ENCODE peak calls at places on chromosomes 2 and 18, in six cellular contexts. One of them, this sample, is unnamed.

GRCh38 chr18:31225668-31226067 is 63.0 kb upstream of the DSC1 start:
- DNase-seq in A549: no peak
- DNase-seq in Calu3: peak
- DNase-seq in uterus: no peak
- DNase-seq in fibroblast of pulmonary artery: peak
- DNase-seq in CD8-positive, alpha-beta T cell: no peak
- DNase-seq in this sample: peak

GRCh38 chr2:23699526-23699925 is 227.4 kb downstream of the ATAD2B start:
- DNase-seq in A549: no peak
- DNase-seq in Calu3: no peak
- DNase-seq in uterus: no peak
- DNase-seq in fibroblast of pulmonary artery: no peak
- DNase-seq in CD8-positive, alpha-beta T cell: no peak
- DNase-seq in this sample: no peak

GRCh38 chr18:46079336-46079735 is 7.3 kb upstream of the PSTPIP2 start:
- DNase-seq in A549: no peak
- DNase-seq in Calu3: no peak
- DNase-seq in uterus: no peak
- DNase-seq in fibroblast of pulmonary artery: no peak
- DNase-seq in CD8-positive, alpha-beta T cell: peak
- DNase-seq in this sample: no peak

GRCh38 chr2:224195954-224196571 is 157.0 kb upstream of the SERPINE2 start:
- DNase-seq in A549: no peak
- DNase-seq in Calu3: no peak
- DNase-seq in uterus: peak
- DNase-seq in fibroblast of pulmonary artery: peak
- DNase-seq in CD8-positive, alpha-beta T cell: no peak
- DNase-seq in this sample: peak

GRCh38 chr2:136359121-136359965 is 241.4 kb upstream of the CXCR4 start:
- DNase-seq in A549: no peak
- DNase-seq in Calu3: no peak
- DNase-seq in uterus: no peak
- DNase-seq in fibroblast of pulmonary artery: no peak
- DNase-seq in CD8-positive, alpha-beta T cell: no peak
- DNase-seq in this sample: no peak

GRCh38 chr2:100941646-100942240 is 60.3 kb upstream of the RPL31 start:
- DNase-seq in A549: no peak
- DNase-seq in Calu3: no peak
- DNase-seq in uterus: no peak
- DNase-seq in fibroblast of pulmonary artery: peak
- DNase-seq in CD8-positive, alpha-beta T cell: no peak
- DNase-seq in this sample: no peak

GRCh38 chr2:12036640-12036983 is 290.2 kb downstream of the LPIN1 start:
- DNase-seq in A549: no peak
- DNase-seq in Calu3: no peak
- DNase-seq in uterus: no peak
- DNase-seq in fibroblast of pulmonary artery: no peak
- DNase-seq in CD8-positive, alpha-beta T cell: no peak
- DNase-seq in this sample: no peak

GRCh38 chr2:86396304-86396785 is 44.8 kb upstream of the KDM3A start:
- DNase-seq in A549: peak
- DNase-seq in Calu3: peak
- DNase-seq in uterus: no peak
- DNase-seq in fibroblast of pulmonary artery: peak
- DNase-seq in CD8-positive, alpha-beta T cell: no peak
- DNase-seq in this sample: no peak

GRCh38 chr18:70195852-70196434 is 9.5 kb downstream of the RTTN start:
- DNase-seq in A549: peak
- DNase-seq in Calu3: peak
- DNase-seq in uterus: no peak
- DNase-seq in fibroblast of pulmonary artery: peak
- DNase-seq in CD8-positive, alpha-beta T cell: no peak
- DNase-seq in this sample: no peak

GRCh38 chr18:45657357-45658335 is 42.4 kb downstream of the SLC14A2 start:
- DNase-seq in A549: no peak
- DNase-seq in Calu3: no peak
- DNase-seq in uterus: no peak
- DNase-seq in fibroblast of pulmonary artery: peak
- DNase-seq in CD8-positive, alpha-beta T cell: peak
- DNase-seq in this sample: no peak

GRCh38 chr2:100742884-100743283 is 77.1 kb upstream of the NPAS2 start:
- DNase-seq in A549: no peak
- DNase-seq in Calu3: no peak
- DNase-seq in uterus: peak
- DNase-seq in fibroblast of pulmonary artery: peak
- DNase-seq in CD8-positive, alpha-beta T cell: no peak
- DNase-seq in this sample: no peak

GRCh38 chr2:240820014-240820606 is at the start of gene KIF1A:
- DNase-seq in A549: no peak
- DNase-seq in Calu3: peak
- DNase-seq in uterus: no peak
- DNase-seq in fibroblast of pulmonary artery: no peak
- DNase-seq in CD8-positive, alpha-beta T cell: peak
- DNase-seq in this sample: peak

GRCh38 chr2:116061023-116061422 is 1618.6 kb downstream of the DPP10 start:
- DNase-seq in A549: no peak
- DNase-seq in Calu3: no peak
- DNase-seq in uterus: no peak
- DNase-seq in fibroblast of pulmonary artery: no peak
- DNase-seq in CD8-positive, alpha-beta T cell: no peak
- DNase-seq in this sample: no peak

GRCh38 chr2:200130762-200131166 is 175.4 kb downstream of the MAIP1 start:
- DNase-seq in A549: no peak
- DNase-seq in Calu3: no peak
- DNase-seq in uterus: no peak
- DNase-seq in fibroblast of pulmonary artery: no peak
- DNase-seq in CD8-positive, alpha-beta T cell: no peak
- DNase-seq in this sample: no peak

GRCh38 chr2:135456431-135456830 is 74.6 kb downstream of the ZRANB3 start:
- DNase-seq in A549: no peak
- DNase-seq in Calu3: no peak
- DNase-seq in uterus: no peak
- DNase-seq in fibroblast of pulmonary artery: no peak
- DNase-seq in CD8-positive, alpha-beta T cell: no peak
- DNase-seq in this sample: no peak

GRCh38 chr2:3728104-3729054 is 25.0 kb downstream of the DCDC2C start:
- DNase-seq in A549: peak
- DNase-seq in Calu3: peak
- DNase-seq in uterus: no peak
- DNase-seq in fibroblast of pulmonary artery: peak
- DNase-seq in CD8-positive, alpha-beta T cell: no peak
- DNase-seq in this sample: no peak

GRCh38 chr2:164920430-164920829 is 34.9 kb downstream of the SLC38A11 start:
- DNase-seq in A549: peak
- DNase-seq in Calu3: no peak
- DNase-seq in uterus: no peak
- DNase-seq in fibroblast of pulmonary artery: peak
- DNase-seq in CD8-positive, alpha-beta T cell: no peak
- DNase-seq in this sample: no peak

GRCh38 chr2:219273887-219274391 is 5.2 kb upstream of the DNAJB2 start:
- DNase-seq in A549: peak
- DNase-seq in Calu3: peak
- DNase-seq in uterus: no peak
- DNase-seq in fibroblast of pulmonary artery: no peak
- DNase-seq in CD8-positive, alpha-beta T cell: no peak
- DNase-seq in this sample: no peak

GRCh38 chr2:67446504-67446911 is 49.4 kb downstream of the ETAA1 start:
- DNase-seq in A549: no peak
- DNase-seq in Calu3: no peak
- DNase-seq in uterus: no peak
- DNase-seq in fibroblast of pulmonary artery: peak
- DNase-seq in CD8-positive, alpha-beta T cell: no peak
- DNase-seq in this sample: no peak

GRCh38 chr18:46917808-46918600 is 602 bp downstream of the KATNAL2 start:
- DNase-seq in A549: no peak
- DNase-seq in Calu3: peak
- DNase-seq in uterus: peak
- DNase-seq in fibroblast of pulmonary artery: peak
- DNase-seq in CD8-positive, alpha-beta T cell: no peak
- DNase-seq in this sample: peak

GRCh38 chr2:226903179-226903578 is 67.3 kb downstream of the RHBDD1 start:
- DNase-seq in A549: peak
- DNase-seq in Calu3: no peak
- DNase-seq in uterus: no peak
- DNase-seq in fibroblast of pulmonary artery: peak
- DNase-seq in CD8-positive, alpha-beta T cell: no peak
- DNase-seq in this sample: no peak

GRCh38 chr2:64945973-64946736 is 43.0 kb upstream of the SLC1A4 start:
- DNase-seq in A549: no peak
- DNase-seq in Calu3: no peak
- DNase-seq in uterus: peak
- DNase-seq in fibroblast of pulmonary artery: no peak
- DNase-seq in CD8-positive, alpha-beta T cell: peak
- DNase-seq in this sample: no peak

GRCh38 chr18:1017227-1017626 is 112.6 kb downstream of the ADCYAP1 start:
- DNase-seq in A549: no peak
- DNase-seq in Calu3: no peak
- DNase-seq in uterus: no peak
- DNase-seq in fibroblast of pulmonary artery: no peak
- DNase-seq in CD8-positive, alpha-beta T cell: no peak
- DNase-seq in this sample: no peak

GRCh38 chr2:172806426-172807008 is 70.9 kb downstream of the RAPGEF4 start:
- DNase-seq in A549: peak
- DNase-seq in Calu3: no peak
- DNase-seq in uterus: no peak
- DNase-seq in fibroblast of pulmonary artery: peak
- DNase-seq in CD8-positive, alpha-beta T cell: no peak
- DNase-seq in this sample: no peak

GRCh38 chr2:11583203-11583752 is 49.4 kb downstream of the GREB1 start:
- DNase-seq in A549: no peak
- DNase-seq in Calu3: no peak
- DNase-seq in uterus: peak
- DNase-seq in fibroblast of pulmonary artery: peak
- DNase-seq in CD8-positive, alpha-beta T cell: no peak
- DNase-seq in this sample: no peak

GRCh38 chr2:38113036-38113435 is 37.1 kb upstream of the CYP1B1 start:
- DNase-seq in A549: no peak
- DNase-seq in Calu3: no peak
- DNase-seq in uterus: no peak
- DNase-seq in fibroblast of pulmonary artery: no peak
- DNase-seq in CD8-positive, alpha-beta T cell: no peak
- DNase-seq in this sample: no peak

GRCh38 chr2:120778244-120778643 is 42.6 kb downstream of the GLI2 start:
- DNase-seq in A549: no peak
- DNase-seq in Calu3: no peak
- DNase-seq in uterus: no peak
- DNase-seq in fibroblast of pulmonary artery: peak
- DNase-seq in CD8-positive, alpha-beta T cell: no peak
- DNase-seq in this sample: no peak

GRCh38 chr2:204625135-204625534 is 79.9 kb downstream of the PARD3B start:
- DNase-seq in A549: no peak
- DNase-seq in Calu3: peak
- DNase-seq in uterus: no peak
- DNase-seq in fibroblast of pulmonary artery: peak
- DNase-seq in CD8-positive, alpha-beta T cell: no peak
- DNase-seq in this sample: no peak
- TF ChIP-seq CTCF in A549: no peak
- TF ChIP-seq CTCF in Calu3: peak
- TF ChIP-seq CTCF in uterus: no peak
- TF ChIP-seq CTCF in fibroblast of pulmonary artery: no peak
- TF ChIP-seq CTCF in CD8-positive, alpha-beta T cell: no peak
- TF ChIP-seq CTCF in this sample: peak

GRCh38 chr2:57376985-57377384 is 669.6 kb upstream of the VRK2 start:
- DNase-seq in A549: no peak
- DNase-seq in Calu3: no peak
- DNase-seq in uterus: no peak
- DNase-seq in fibroblast of pulmonary artery: peak
- DNase-seq in CD8-positive, alpha-beta T cell: no peak
- DNase-seq in this sample: no peak
- TF ChIP-seq CTCF in A549: no peak
- TF ChIP-seq CTCF in Calu3: no peak
- TF ChIP-seq CTCF in uterus: no peak
- TF ChIP-seq CTCF in fibroblast of pulmonary artery: no peak
- TF ChIP-seq CTCF in CD8-positive, alpha-beta T cell: no peak
- TF ChIP-seq CTCF in this sample: peak

GRCh38 chr2:235669983-235670962 is 176.4 kb downstream of the AGAP1 start:
- DNase-seq in A549: peak
- DNase-seq in Calu3: peak
- DNase-seq in uterus: peak
- DNase-seq in fibroblast of pulmonary artery: peak
- DNase-seq in CD8-positive, alpha-beta T cell: no peak
- DNase-seq in this sample: peak

GRCh38 chr2:235669269-235669831 is 175.5 kb downstream of the AGAP1 start:
- DNase-seq in A549: peak
- DNase-seq in Calu3: peak
- DNase-seq in uterus: peak
- DNase-seq in fibroblast of pulmonary artery: peak
- DNase-seq in CD8-positive, alpha-beta T cell: peak
- DNase-seq in this sample: peak

GRCh38 chr2:235668782-235669181 is 174.9 kb downstream of the AGAP1 start:
- DNase-seq in A549: no peak
- DNase-seq in Calu3: no peak
- DNase-seq in uterus: no peak
- DNase-seq in fibroblast of pulmonary artery: no peak
- DNase-seq in CD8-positive, alpha-beta T cell: no peak
- DNase-seq in this sample: no peak

GRCh38 chr2:235672720-235673119 is 178.9 kb downstream of the AGAP1 start:
- DNase-seq in A549: no peak
- DNase-seq in Calu3: no peak
- DNase-seq in uterus: no peak
- DNase-seq in fibroblast of pulmonary artery: no peak
- DNase-seq in CD8-positive, alpha-beta T cell: no peak
- DNase-seq in this sample: no peak

DNA sequence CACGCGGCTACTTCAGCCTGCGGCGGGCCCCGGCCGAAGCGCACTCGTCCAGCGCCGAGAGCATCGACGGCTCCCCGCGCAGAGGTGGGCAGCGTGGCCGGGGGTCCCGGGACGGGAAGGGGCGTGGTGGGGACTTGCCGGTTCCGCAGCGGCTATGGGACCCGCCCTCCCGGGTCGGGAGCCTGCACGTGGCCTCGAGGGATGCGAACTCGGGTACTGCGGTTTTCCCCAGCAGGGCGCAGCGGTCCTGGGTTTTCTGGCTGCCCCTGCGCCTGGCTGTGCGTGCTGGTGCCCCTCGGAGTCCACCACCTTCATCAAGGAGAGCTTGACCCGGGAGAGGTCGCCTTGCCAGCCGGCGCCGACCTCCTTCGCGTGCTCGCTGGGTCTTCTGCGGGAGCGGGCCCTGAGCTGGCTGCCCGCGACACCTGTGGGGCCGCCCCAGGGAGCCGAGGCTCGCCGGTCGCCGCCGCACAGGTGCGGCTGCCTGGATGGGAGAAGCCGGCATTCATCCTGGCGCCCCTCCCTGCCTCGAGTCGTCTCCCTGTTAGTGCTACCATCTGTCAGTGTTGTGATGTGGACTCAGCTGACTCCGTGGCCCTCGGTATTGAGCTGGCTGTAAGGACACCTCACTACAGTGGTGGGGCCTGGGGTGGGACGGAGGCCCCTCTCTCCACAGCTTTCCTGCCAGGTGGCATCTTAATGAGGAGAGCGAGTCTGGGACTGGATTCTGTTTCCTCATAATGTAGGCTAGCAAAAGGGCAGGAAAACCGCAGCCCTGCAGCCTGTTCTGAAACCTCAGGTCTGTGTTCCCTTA is 177.3 kb downstream of the AGAP1 start:
- DNase-seq in A549: no peak
- DNase-seq in Calu3: peak
- DNase-seq in uterus: no peak
- DNase-seq in fibroblast of pulmonary artery: no peak
- DNase-seq in CD8-positive, alpha-beta T cell: no peak
- DNase-seq in this sample: no peak
- TF ChIP-seq CTCF in A549: no peak
- TF ChIP-seq CTCF in Calu3: no peak
- TF ChIP-seq CTCF in uterus: no peak
- TF ChIP-seq CTCF in fibroblast of pulmonary artery: no peak
- TF ChIP-seq CTCF in CD8-positive, alpha-beta T cell: no peak
- TF ChIP-seq CTCF in this sample: no peak

GRCh38 chr18:13165636-13166423 is 52.7 kb upstream of the LDLRAD4 start:
- DNase-seq in A549: no peak
- DNase-seq in Calu3: no peak
- DNase-seq in uterus: no peak
- DNase-seq in fibroblast of pulmonary artery: no peak
- DNase-seq in CD8-positive, alpha-beta T cell: no peak
- DNase-seq in this sample: no peak
- TF ChIP-seq CTCF in A549: no peak
- TF ChIP-seq CTCF in Calu3: no peak
- TF ChIP-seq CTCF in uterus: no peak
- TF ChIP-seq CTCF in fibroblast of pulmonary artery: no peak
- TF ChIP-seq CTCF in CD8-positive, alpha-beta T cell: no peak
- TF ChIP-seq CTCF in this sample: no peak